ENCODE peak calls at places on chromosome 11, in nine cellular contexts. F is GOT3; G is mesothelial cell of epicardium; B is MM.1S; S is upper lobe of right lung; H is amniotic stem cell; P is activated T-cell treated with anti-CD3 and anti-CD28 coated beads, Interleukin-2, amount 50 U/mL, for 4 hours; X is posterior cingulate gyrus; Q is NCI-H2029 treated with DMSO at 0.1 percent for 48 hours. J is an unnamed sample.

GRCh38 chr11:36748856-36749255 is 150.8 kb upstream of the RAG2 start:
- DNase-seq in P (no peak), Q (no peak), X (no peak), G (no peak), S (no peak), F (no peak), B (no peak), H (no peak), J (no peak)

GRCh38 chr11:92793189-92793588 is 176.3 kb upstream of the MTNR1B start:
- DNase-seq in S (no peak), G (no peak), P (no peak), B (no peak), X (no peak), Q (no peak), H (no peak), F (no peak), J (no peak)

GRCh38 chr11:57514538-57515331 is 767 bp downstream of the SLC43A1 start:
- DNase-seq in Q (no peak), F (no peak), X (peak; percentile 56), S (peak; percentile 82), H (no peak), P (peak; percentile 43), B (no peak), G (no peak), J (peak; percentile 80)

GRCh38 chr11:128328955-128329551 is 258.3 kb downstream of the ETS1 start:
- DNase-seq in F (no peak), X (no peak), B (no peak), P (no peak), Q (no peak), G (no peak), S (no peak), H (no peak), J (no peak)

GRCh38 chr11:12674571-12674935 is 332 bp downstream of the TEAD1 start:
- DNase-seq in F (no peak), G (no peak), P (no peak), X (peak; percentile 48), Q (no peak), H (no peak), B (peak; percentile 36), S (no peak), J (no peak)

GRCh38 chr11:83545494-83545893 is 259.3 kb upstream of the CCDC90B start:
- DNase-seq in H (no peak), S (no peak), F (no peak), Q (no peak), G (no peak), X (no peak), B (no peak), P (no peak), J (no peak)

GRCh38 chr11:36564376-36565032 is 3.3 kb upstream of the RAG1 start:
- DNase-seq in G (peak; percentile 55), Q (peak; percentile 0), P (peak; percentile 13), F (no peak), X (peak; percentile 60), S (no peak), B (peak; percentile 64), H (no peak), J (no peak)

GRCh38 chr11:115590254-115590653 is 86.0 kb upstream of the CADM1 start:
- DNase-seq in B (no peak), Q (no peak), S (no peak), H (no peak), P (no peak), F (no peak), X (no peak), G (no peak), J (no peak)

GRCh38 chr11:12182650-12183511 is 72.5 kb downstream of the MICAL2 start:
- DNase-seq in H (peak; percentile 60), G (peak; percentile 55), P (no peak), X (no peak), B (no peak), Q (no peak), F (peak; percentile 26), S (no peak), J (no peak)

GRCh38 chr11:14411818-14412217 is 52.8 kb upstream of the RRAS2 start:
- DNase-seq in P (no peak), G (no peak), X (no peak), Q (no peak), S (no peak), F (no peak), B (no peak), H (peak; percentile 81), J (no peak)

GRCh38 chr11:78667462-78667861 is 92.8 kb upstream of the NARS2 start:
- DNase-seq in H (no peak), S (no peak), X (no peak), Q (no peak), P (no peak), B (no peak), G (no peak), F (no peak), J (no peak)

GRCh38 chr11:13962562-13963168 is at the start of gene SPON1:
- DNase-seq in F (no peak), P (peak; percentile 34), B (no peak), Q (no peak), G (peak; percentile 73), S (peak; percentile 68), H (no peak), X (peak; percentile 46), J (peak; percentile 89)

GRCh38 chr11:9210922-9211320 is 54.2 kb downstream of the DENND5A start:
- DNase-seq in B (peak; percentile 26), X (no peak), G (no peak), H (no peak), Q (no peak), S (no peak), P (no peak), F (no peak), J (no peak)

GRCh38 chr11:86222081-86222480 is 22.5 kb upstream of the EED start:
- DNase-seq in B (no peak), F (no peak), Q (no peak), X (no peak), P (no peak), H (no peak), S (no peak), G (no peak), J (no peak)

GRCh38 chr11:77590194-77590591 is 440 bp downstream of the AQP11 start:
- DNase-seq in X (peak; percentile 42), F (no peak), H (no peak), Q (no peak), G (no peak), B (peak; percentile 47), P (no peak), S (no peak), J (no peak)

GRCh38 chr11:64318694-64319420 is 936 bp downstream of the PRDX5 start:
- DNase-seq in P (no peak), G (no peak), F (no peak), B (no peak), S (peak; percentile 66), X (no peak), H (no peak), Q (no peak), J (no peak)

GRCh38 chr11:6635082-6635932 is 16.1 kb upstream of the TPP1 start:
- DNase-seq in G (no peak), S (no peak), Q (no peak), H (no peak), B (no peak), P (no peak), X (peak; percentile 45), F (no peak), J (no peak)

GRCh38 chr11:85133636-85134035 is 493.5 kb downstream of the DLG2 start:
- DNase-seq in G (no peak), S (no peak), F (no peak), B (no peak), P (no peak), H (no peak), X (no peak), Q (no peak), J (no peak)

GRCh38 chr11:117900720-117901440 is 24.4 kb upstream of the FXYD6 start:
- DNase-seq in X (no peak), Q (no peak), G (peak; percentile 32), B (no peak), S (peak; percentile 58), F (no peak), P (no peak), H (no peak), J (no peak)

GRCh38 chr11:36235750-36236149 is 53.5 kb downstream of the COMMD9 start:
- DNase-seq in X (no peak), B (no peak), H (no peak), G (no peak), S (no peak), Q (no peak), F (no peak), P (no peak), J (no peak)

GRCh38 chr11:93031386-93031785 is 61.9 kb downstream of the MTNR1B start:
- DNase-seq in P (no peak), X (no peak), H (no peak), Q (no peak), F (no peak), S (no peak), B (no peak), G (no peak), J (no peak)

GRCh38 chr11:2202071-2202899 is 30.7 kb upstream of the TH start:
- DNase-seq in P (no peak), F (no peak), X (no peak), B (no peak), S (peak; percentile 84), Q (no peak), H (no peak), G (no peak), J (peak; percentile 84)

GRCh38 chr11:45089845-45090499 is 56.5 kb upstream of the PRDM11 start:
- DNase-seq in P (no peak), S (no peak), H (no peak), B (no peak), Q (no peak), X (no peak), F (no peak), G (no peak), J (no peak)

GRCh38 chr11:133579165-133580031 is 47.1 kb upstream of the OPCML start:
- DNase-seq in H (no peak), Q (no peak), F (no peak), G (no peak), P (no peak), S (no peak), B (no peak), X (no peak), J (no peak)

GRCh38 chr11:75518771-75519653 is 6.7 kb downstream of the GDPD5 start:
- DNase-seq in G (no peak), F (no peak), Q (no peak), X (no peak), H (no peak), B (no peak), P (no peak), S (no peak), J (no peak)

GRCh38 chr11:17394743-17395390 is 6.4 kb upstream of the KCNJ11 start:
- DNase-seq in G (no peak), B (no peak), H (no peak), Q (no peak), P (no peak), X (no peak), F (no peak), S (no peak), J (no peak)

GRCh38 chr11:1150769-1151365 is 6.9 kb upstream of the MUC5AC start:
- DNase-seq in S (peak; percentile 47), B (no peak), Q (no peak), F (peak; percentile 5), P (no peak), G (no peak), H (no peak), X (no peak), J (peak; percentile 52)

GRCh38 chr11:45796461-45796861 is 8.5 kb upstream of the SLC35C1 start:
- DNase-seq in G (no peak), H (no peak), F (no peak), B (no peak), Q (no peak), X (no peak), S (no peak), P (no peak), J (no peak)

GRCh38 chr11:118648291-118648690 is 31.2 kb downstream of the TREH start:
- DNase-seq in P (no peak), S (peak; percentile 22), F (no peak), B (no peak), X (no peak), H (no peak), Q (no peak), G (no peak), J (no peak)

J was measured in chondrocyte.